ENCODE peak calls at places on chromosome 22, in nine cellular contexts. B, O, Y, Z, E, G, T, A and V are unnamed samples. For H4K20me1, the result is how much of the 10 kb centered on the place peaks cover.

GRCh38 chr22:24146791-24147353 is 34.4 kb upstream of the SUSD2 start:
- DNase-seq in Z (peak), E (peak), T (peak), Y (peak), B (peak), O (peak), G (no peak), A (no peak), V (no peak)

GRCh38 chr22:46428602-46429326 is 93.2 kb downstream of the TRMU start:
- DNase-seq in T (no peak), G (no peak), Z (no peak), A (no peak), Y (no peak), E (no peak), B (no peak), O (no peak), V (no peak)

GRCh38 chr22:46969491-46969890 is 207.0 kb downstream of the TBC1D22A start:
- DNase-seq in T (no peak), O (no peak), G (no peak), Z (no peak), A (no peak), Y (no peak), E (no peak), B (no peak), V (no peak)

GRCh38 chr22:43745783-43746356 is 66.2 kb downstream of the EFCAB6 start:
- DNase-seq in Z (no peak), G (no peak), T (no peak), B (no peak), O (no peak), E (no peak), A (no peak), Y (no peak), V (no peak)

GRCh38 chr22:24950272-24950902 is 2.1 kb upstream of the KIAA1671 start:
- DNase-seq in T (peak), Z (no peak), E (peak), G (no peak), A (no peak), B (peak), Y (no peak), O (peak), V (no peak)

GRCh38 chr22:49551897-49552659 is 275.6 kb downstream of the BRD1 start:
- DNase-seq in A (no peak), Y (no peak), Z (no peak), G (no peak), B (no peak), E (no peak), O (no peak), T (no peak), V (no peak)

GRCh38 chr22:20400606-20401375 is 6.8 kb downstream of the ZNF74 start:
- DNase-seq in G (no peak), O (no peak), B (no peak), T (no peak), E (no peak), Z (no peak), A (no peak), Y (no peak), V (no peak)

GRCh38 chr22:44131989-44132685 is 48.6 kb upstream of the PARVG start:
- DNase-seq in E (no peak), G (no peak), O (no peak), Z (no peak), Y (no peak), T (no peak), A (no peak), B (no peak), V (no peak)

GRCh38 chr22:25080855-25081254 is 118.8 kb upstream of the CRYBB3 start:
- DNase-seq in T (no peak), O (no peak), A (no peak), B (no peak), E (no peak), Z (no peak), Y (no peak), G (no peak), V (no peak)

GRCh38 chr22:19648419-19648929 is 65.8 kb upstream of the SEPTIN5 start:
- DNase-seq in A (peak), B (peak), E (no peak), Z (peak), G (no peak), Y (no peak), O (peak), T (no peak), V (peak)

GRCh38 chr22:19275919-19276600 is 15.5 kb downstream of the CLTCL1 start:
- DNase-seq in E (no peak), A (no peak), G (no peak), O (no peak), B (no peak), Z (no peak), T (no peak), Y (no peak), V (no peak)

GRCh38 chr22:43883012-43883661 is 8.7 kb downstream of the PNPLA5 start:
- DNase-seq in G (peak), Z (peak), Y (peak), E (peak), T (peak), A (peak), O (peak), B (peak), V (peak)

GRCh38 chr22:37109242-37109917 is at the start of gene TMPRSS6:
- DNase-seq in O (no peak), Z (no peak), B (no peak), G (no peak), T (no peak), E (no peak), Y (peak), A (no peak), V (no peak)

GRCh38 chr22:25448435-25449051 is 115.9 kb upstream of the GRK3 start:
- DNase-seq in A (no peak), G (peak), O (peak), T (peak), Y (peak), Z (no peak), E (peak), B (peak), V (peak)

GRCh38 chr22:37491106-37491505 is 4.9 kb upstream of the MFNG start:
- DNase-seq in G (no peak), B (no peak), Z (no peak), T (no peak), Y (no peak), A (no peak), E (no peak), O (no peak), V (no peak)

GRCh38 chr22:43293661-43294392 is 49.3 kb downstream of the SCUBE1 start:
- DNase-seq in G (peak), Y (peak), E (no peak), B (no peak), Z (no peak), A (no peak), O (peak), T (peak), V (no peak)

GRCh38 chr22:46569055-46569847 is 31.8 kb upstream of the CELSR1 start:
- DNase-seq in T (peak), G (no peak), Z (no peak), Y (no peak), E (no peak), B (no peak), A (no peak), O (no peak), V (no peak)

GRCh38 chr22:43222281-43222680 is 35.3 kb upstream of the TTLL12 start:
- DNase-seq in B (no peak), T (no peak), O (no peak), G (no peak), Y (no peak), A (no peak), E (peak), Z (no peak), V (no peak)

DNA sequence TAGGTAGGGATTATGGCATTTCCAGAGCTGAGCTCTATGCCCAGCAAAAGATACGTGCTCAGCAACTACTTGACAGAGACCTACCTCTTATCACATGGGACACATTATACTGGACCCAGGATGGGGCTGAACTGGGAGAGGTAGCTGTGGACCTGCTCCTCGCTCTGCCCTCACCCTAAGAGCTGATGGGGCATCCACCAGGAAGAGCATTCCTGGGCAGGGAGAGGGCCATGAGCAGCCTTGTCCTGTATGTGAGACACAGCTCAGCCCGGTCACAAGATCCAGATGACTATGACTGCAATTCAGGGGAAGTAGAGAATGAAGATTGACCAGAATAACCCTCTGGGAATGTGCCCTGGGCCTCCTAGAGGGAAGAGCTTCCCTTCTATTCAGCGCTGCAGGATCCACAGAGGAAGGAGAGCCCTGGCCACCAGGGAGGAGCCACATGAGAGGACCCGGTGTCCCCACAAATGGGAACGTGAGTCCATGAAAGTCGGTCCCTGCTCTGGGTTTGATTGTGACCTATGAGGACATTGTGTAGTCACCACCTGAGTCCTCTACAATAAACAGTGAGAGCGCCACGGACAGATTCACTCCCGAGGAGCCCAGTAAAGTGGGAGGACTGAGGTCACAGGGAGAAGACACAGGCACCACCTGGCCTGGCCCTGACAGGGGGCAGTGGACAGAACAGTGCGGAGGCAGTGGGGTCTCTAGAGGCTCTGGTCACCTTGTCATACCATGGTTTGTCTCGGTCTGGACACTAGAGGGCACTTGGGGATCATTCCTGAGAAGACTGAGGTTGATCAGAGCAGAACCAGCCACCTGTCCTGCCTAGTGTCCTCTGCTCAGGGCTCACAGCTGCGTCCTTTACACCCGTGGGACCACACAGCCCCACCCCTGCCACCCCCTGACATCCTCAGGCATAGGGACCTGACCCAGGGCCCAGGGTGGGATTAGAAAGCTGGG is 99.5 kb downstream of the ZNF280B start:
- DNase-seq in E (peak), Y (peak), O (peak), G (peak), B (peak), A (peak), Z (peak), T (peak), V (peak)
- TF ChIP-seq EZH2phosphoT487 in E (no peak), Y (no peak), O (no peak), G (no peak), B (no peak), A (no peak), Z (no peak), T (no peak), V (no peak)

GRCh38 chr22:30223303-30223702 is 23.3 kb downstream of the LIF start:
- DNase-seq in Z (no peak), A (no peak), E (no peak), Y (no peak), G (no peak), B (no peak), O (no peak), T (no peak), V (no peak)
- H2AFZ ChIP-seq in Z (no peak), A (no peak), E (no peak), Y (no peak), G (no peak), B (no peak), O (no peak), T (no peak), V (no peak)

GRCh38 chr22:41499624-41500280 is 30.8 kb downstream of the ACO2 start:
- DNase-seq in E (no peak), O (no peak), Y (no peak), G (no peak), A (no peak), Z (no peak), T (no peak), B (no peak), V (no peak)

GRCh38 chr22:41504397-41504796 is 35.5 kb downstream of the ACO2 start:
- DNase-seq in O (peak), A (no peak), E (no peak), Y (no peak), T (no peak), Z (no peak), G (no peak), B (no peak), V (no peak)

GRCh38 chr22:41501209-41501608 is 32.3 kb downstream of the ACO2 start:
- DNase-seq in E (peak), Z (no peak), B (peak), G (no peak), T (peak), O (peak), Y (no peak), A (no peak), V (peak)

GRCh38 chr22:41498322-41498721 is 29.4 kb downstream of the ACO2 start:
- DNase-seq in E (no peak), G (no peak), Y (no peak), A (no peak), Z (no peak), O (peak), T (no peak), B (no peak), V (no peak)

GRCh38 chr22:41500303-41500702 is 31.4 kb downstream of the ACO2 start:
- DNase-seq in T (no peak), Y (no peak), B (no peak), Z (no peak), A (no peak), E (no peak), G (no peak), O (no peak), V (no peak)
- H4K20me1 ChIP-seq in T (under half), Y (under half), B (under half), Z (under half), A (under half), E (under half), G (under half), O (under half), V (under half)

GRCh38 chr22:39610766-39611165 is 40.2 kb downstream of the CACNA1I start:
- DNase-seq in T (no peak), O (no peak), G (no peak), Y (no peak), B (no peak), E (no peak), Z (no peak), A (no peak), V (no peak)
- TF ChIP-seq EZH2phosphoT487 in T (no peak), O (no peak), G (no peak), Y (no peak), B (no peak), E (no peak), Z (no peak), A (no peak), V (no peak)

DNA sequence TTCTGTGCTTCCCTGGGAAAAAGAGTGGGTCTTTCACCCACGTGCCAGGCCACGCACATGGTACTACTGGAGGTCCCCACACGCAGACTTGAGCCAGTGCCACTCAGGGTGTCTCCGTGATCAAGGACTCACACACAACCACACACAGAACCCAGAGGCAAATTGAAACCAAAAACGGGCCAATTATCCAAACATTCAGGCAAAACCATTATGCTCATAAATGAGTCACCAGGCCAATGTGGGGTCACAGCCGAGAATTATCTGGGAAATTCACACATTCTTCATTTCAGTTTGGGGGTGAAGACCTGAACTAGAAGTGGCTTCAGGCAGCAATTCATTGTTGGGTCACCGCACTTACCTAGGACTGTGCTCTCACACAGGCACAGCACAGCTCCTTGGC is 28.1 kb downstream of the ADA2 start:
- DNase-seq in Y (no peak), O (peak), A (no peak), Z (no peak), B (no peak), T (no peak), G (peak), E (no peak), V (no peak)
- H2AFZ ChIP-seq in Y (no peak), O (peak), A (peak), Z (no peak), B (no peak), T (no peak), G (no peak), E (no peak), V (no peak)

GRCh38 chr22:33766056-33766455 is 154.2 kb downstream of the LARGE1 start:
- DNase-seq in Y (no peak), T (no peak), Z (no peak), E (no peak), G (no peak), A (no peak), O (no peak), B (no peak), V (no peak)
- H4K20me1 ChIP-seq in Y (under half), T (under half), Z (under half), E (under half), G (under half), A (under half), O (under half), B (half or more), V (under half)

DNA sequence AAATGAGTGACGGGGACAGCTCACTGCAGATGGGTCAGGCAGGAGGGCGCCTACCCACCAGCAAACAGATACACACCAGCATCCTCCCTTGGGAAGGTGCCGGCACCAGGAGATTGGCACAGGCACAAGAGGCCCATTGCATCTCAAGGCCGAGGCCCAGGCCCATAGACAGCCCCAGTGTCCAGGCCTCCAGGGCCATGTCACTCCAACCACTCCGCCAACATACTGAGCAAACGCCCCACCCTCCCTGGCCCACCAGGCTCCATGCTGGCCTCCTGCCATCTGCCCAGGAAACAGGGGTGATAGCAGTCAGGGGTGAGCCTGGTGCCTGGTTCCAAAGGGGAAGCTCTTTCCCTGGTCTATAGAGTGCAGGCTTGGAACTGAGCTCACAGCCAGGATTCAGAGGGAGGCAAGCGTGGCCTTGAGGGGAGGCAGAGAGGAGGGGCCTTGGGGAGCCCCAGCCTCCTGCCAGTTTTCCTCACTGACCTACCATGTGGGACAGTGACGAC is 34.7 kb downstream of the PISD start:
- DNase-seq in Y (no peak), B (no peak), E (peak), G (no peak), A (no peak), O (no peak), T (no peak), Z (no peak), V (no peak)
- TF ChIP-seq EZH2phosphoT487 in Y (no peak), B (no peak), E (no peak), G (no peak), A (no peak), O (no peak), T (no peak), Z (no peak), V (no peak)

GRCh38 chr22:41697126-41697775 is 2.1 kb upstream of the MEI1 start:
- DNase-seq in O (peak), B (peak), A (peak), E (peak), Z (peak), G (peak), T (peak), Y (peak), V (peak)
- H2AFZ ChIP-seq in O (peak), B (peak), A (no peak), E (peak), Z (peak), G (peak), T (peak), Y (peak), V (peak)

DNA sequence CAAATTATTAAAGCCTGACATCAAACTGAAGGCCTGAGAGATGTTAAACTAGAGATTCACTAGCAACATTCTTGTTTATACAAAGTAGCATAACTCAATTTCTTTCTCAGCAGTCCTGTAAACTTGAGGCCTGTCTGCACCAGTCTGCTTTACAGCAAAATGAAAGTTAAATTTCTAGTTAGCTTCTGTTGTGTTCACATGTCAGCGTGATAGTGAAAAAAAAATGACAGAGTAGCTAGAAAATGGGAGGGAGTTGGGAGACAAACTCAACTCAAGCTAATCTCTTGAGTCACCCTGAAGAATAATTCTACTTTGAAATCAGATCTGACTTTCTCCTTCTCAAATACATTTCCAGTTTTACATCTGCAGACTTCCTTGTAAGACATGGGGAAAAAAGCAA is 6.5 kb downstream of the RBFOX2 start:
- DNase-seq in O (peak), Z (peak), E (no peak), A (no peak), B (no peak), T (no peak), G (no peak), Y (no peak), V (no peak)
- H4K20me1 ChIP-seq in O (under half), Z (under half), E (half or more), A (under half), B (under half), T (half or more), G (under half), Y (under half), V (under half)

GRCh38 chr22:29824677-29825076 is 13.4 kb downstream of the ASCC2 start:
- DNase-seq in G (no peak), Z (no peak), T (no peak), Y (no peak), B (no peak), E (no peak), O (no peak), A (no peak), V (no peak)

GRCh38 chr22:29827091-29827490 is 11.0 kb downstream of the ASCC2 start:
- DNase-seq in O (no peak), B (no peak), T (no peak), A (no peak), E (no peak), Z (no peak), G (no peak), Y (no peak), V (no peak)

GRCh38 chr22:29820941-29821789 is 16.9 kb downstream of the ASCC2 start:
- DNase-seq in E (peak), Y (peak), G (peak), B (no peak), O (peak), A (peak), Z (no peak), T (no peak), V (no peak)

GRCh38 chr22:29821790-29822130 is 16.3 kb downstream of the ASCC2 start:
- DNase-seq in G (no peak), A (no peak), T (no peak), E (no peak), B (no peak), O (no peak), Z (no peak), Y (no peak), V (no peak)

GRCh38 chr22:29825578-29825977 is 12.5 kb downstream of the ASCC2 start:
- DNase-seq in E (no peak), T (no peak), G (no peak), Y (no peak), A (no peak), B (no peak), O (no peak), Z (no peak), V (no peak)
- TF ChIP-seq EZH2phosphoT487 in E (no peak), T (no peak), G (no peak), Y (no peak), A (no peak), B (no peak), O (no peak), Z (no peak), V (no peak)